ENCODE peak calls at places on chromosomes 16 and 17, in six cellular contexts. One of them, this sample, is unnamed.

GRCh38 chr17:66678827-66679226 is 156.1 kb upstream of the CACNG5 start:
- DNase-seq in K562: no peak
- DNase-seq in NCI-H510A treated with DMSO at 0.1 percent for 48 hours: no peak
- DNase-seq in stimulated activated CD4-positive, alpha-beta T cell treated with anti-CD3 and anti-CD28 coated beads, TNF-alpha, amount 100 ng/mL, for 1 hour: no peak
- DNase-seq in H54: no peak
- DNase-seq in left cardiac atrium: no peak
- DNase-seq in this sample: no peak

GRCh38 chr16:69823831-69824563 is 61.9 kb downstream of the WWP2 start:
- DNase-seq in K562: no peak
- DNase-seq in stimulated activated CD4-positive, alpha-beta T cell treated with anti-CD3 and anti-CD28 coated beads, TNF-alpha, amount 100 ng/mL, for 1 hour: no peak
- DNase-seq in NCI-H510A treated with DMSO at 0.1 percent for 48 hours: no peak
- DNase-seq in H54: no peak
- DNase-seq in left cardiac atrium: peak
- DNase-seq in this sample: no peak

GRCh38 chr16:23030001-23030400 is 119.3 kb downstream of the USP31 start:
- DNase-seq in K562: no peak
- DNase-seq in H54: no peak
- DNase-seq in NCI-H510A treated with DMSO at 0.1 percent for 48 hours: no peak
- DNase-seq in left cardiac atrium: no peak
- DNase-seq in stimulated activated CD4-positive, alpha-beta T cell treated with anti-CD3 and anti-CD28 coated beads, TNF-alpha, amount 100 ng/mL, for 1 hour: no peak
- DNase-seq in this sample: no peak

GRCh38 chr16:50326835-50327465 is 41.8 kb downstream of the BRD7 start:
- DNase-seq in K562: peak
- DNase-seq in left cardiac atrium: no peak
- DNase-seq in stimulated activated CD4-positive, alpha-beta T cell treated with anti-CD3 and anti-CD28 coated beads, TNF-alpha, amount 100 ng/mL, for 1 hour: peak
- DNase-seq in NCI-H510A treated with DMSO at 0.1 percent for 48 hours: peak
- DNase-seq in H54: no peak
- DNase-seq in this sample: peak

GRCh38 chr16:58299757-58300349 is 5.0 kb upstream of the PRSS54 start:
- DNase-seq in stimulated activated CD4-positive, alpha-beta T cell treated with anti-CD3 and anti-CD28 coated beads, TNF-alpha, amount 100 ng/mL, for 1 hour: no peak
- DNase-seq in K562: peak
- DNase-seq in H54: peak
- DNase-seq in left cardiac atrium: no peak
- DNase-seq in NCI-H510A treated with DMSO at 0.1 percent for 48 hours: no peak
- DNase-seq in this sample: peak

GRCh38 chr17:57114085-57114673 is 29.1 kb downstream of the AKAP1 start:
- DNase-seq in left cardiac atrium: peak
- DNase-seq in stimulated activated CD4-positive, alpha-beta T cell treated with anti-CD3 and anti-CD28 coated beads, TNF-alpha, amount 100 ng/mL, for 1 hour: peak
- DNase-seq in K562: peak
- DNase-seq in NCI-H510A treated with DMSO at 0.1 percent for 48 hours: peak
- DNase-seq in H54: peak
- DNase-seq in this sample: peak

GRCh38 chr16:46911038-46911437 is 26.9 kb downstream of the GPT2 start:
- DNase-seq in K562: no peak
- DNase-seq in stimulated activated CD4-positive, alpha-beta T cell treated with anti-CD3 and anti-CD28 coated beads, TNF-alpha, amount 100 ng/mL, for 1 hour: no peak
- DNase-seq in H54: no peak
- DNase-seq in left cardiac atrium: no peak
- DNase-seq in NCI-H510A treated with DMSO at 0.1 percent for 48 hours: no peak
- DNase-seq in this sample: no peak

GRCh38 chr17:77280304-77280910 is 139.6 kb downstream of the SEC14L1 start:
- DNase-seq in NCI-H510A treated with DMSO at 0.1 percent for 48 hours: peak
- DNase-seq in stimulated activated CD4-positive, alpha-beta T cell treated with anti-CD3 and anti-CD28 coated beads, TNF-alpha, amount 100 ng/mL, for 1 hour: no peak
- DNase-seq in K562: no peak
- DNase-seq in H54: peak
- DNase-seq in left cardiac atrium: no peak
- DNase-seq in this sample: peak

GRCh38 chr16:89564476-89565255 is 4.2 kb downstream of the RPL13 start:
- DNase-seq in stimulated activated CD4-positive, alpha-beta T cell treated with anti-CD3 and anti-CD28 coated beads, TNF-alpha, amount 100 ng/mL, for 1 hour: no peak
- DNase-seq in left cardiac atrium: no peak
- DNase-seq in NCI-H510A treated with DMSO at 0.1 percent for 48 hours: no peak
- DNase-seq in H54: no peak
- DNase-seq in K562: peak
- DNase-seq in this sample: peak

GRCh38 chr16:84950906-84951305 is 60.4 kb downstream of the ZDHHC7 start:
- DNase-seq in K562: peak
- DNase-seq in H54: no peak
- DNase-seq in left cardiac atrium: no peak
- DNase-seq in NCI-H510A treated with DMSO at 0.1 percent for 48 hours: no peak
- DNase-seq in stimulated activated CD4-positive, alpha-beta T cell treated with anti-CD3 and anti-CD28 coated beads, TNF-alpha, amount 100 ng/mL, for 1 hour: no peak
- DNase-seq in this sample: peak

GRCh38 chr17:50267074-50267841 is 7.0 kb upstream of the TMEM92 start:
- DNase-seq in NCI-H510A treated with DMSO at 0.1 percent for 48 hours: no peak
- DNase-seq in stimulated activated CD4-positive, alpha-beta T cell treated with anti-CD3 and anti-CD28 coated beads, TNF-alpha, amount 100 ng/mL, for 1 hour: no peak
- DNase-seq in left cardiac atrium: peak
- DNase-seq in K562: no peak
- DNase-seq in H54: no peak
- DNase-seq in this sample: no peak

GRCh38 chr17:47652570-47652969 is 2.9 kb downstream of the KPNB1 start:
- DNase-seq in K562: no peak
- DNase-seq in left cardiac atrium: no peak
- DNase-seq in NCI-H510A treated with DMSO at 0.1 percent for 48 hours: no peak
- DNase-seq in H54: no peak
- DNase-seq in stimulated activated CD4-positive, alpha-beta T cell treated with anti-CD3 and anti-CD28 coated beads, TNF-alpha, amount 100 ng/mL, for 1 hour: no peak
- DNase-seq in this sample: peak

GRCh38 chr17:7282752-7283321 is 1.3 kb downstream of the SLC2A4 start:
- DNase-seq in NCI-H510A treated with DMSO at 0.1 percent for 48 hours: no peak
- DNase-seq in K562: peak
- DNase-seq in H54: no peak
- DNase-seq in left cardiac atrium: no peak
- DNase-seq in stimulated activated CD4-positive, alpha-beta T cell treated with anti-CD3 and anti-CD28 coated beads, TNF-alpha, amount 100 ng/mL, for 1 hour: no peak
- DNase-seq in this sample: no peak

GRCh38 chr17:1779571-1780074 is 17.8 kb downstream of the SERPINF1 start:
- DNase-seq in stimulated activated CD4-positive, alpha-beta T cell treated with anti-CD3 and anti-CD28 coated beads, TNF-alpha, amount 100 ng/mL, for 1 hour: no peak
- DNase-seq in H54: peak
- DNase-seq in NCI-H510A treated with DMSO at 0.1 percent for 48 hours: no peak
- DNase-seq in K562: no peak
- DNase-seq in left cardiac atrium: peak
- DNase-seq in this sample: peak

This sample was measured in ELR.